ENCODE peak calls at places on chromosomes 7 and 10, in ten cellular contexts. I is NCI-H69, M is left cardiac atrium, V is T-helper 9 cell, T is AG09319, F is kidney, Q is GM23248, P is EH, A is RKO, L is pancreas. N is an unnamed sample.

GRCh38 chr10:66782776-66783175 is 143.1 kb upstream of the LRRTM3 start:
- DNase-seq in T (no peak), M (no peak), P (no peak), Q (peak; percentile 6), V (no peak), F (no peak), A (no peak), L (no peak), I (no peak), N (no peak)

GRCh38 chr7:116492654-116493109 is 6.9 kb upstream of the CAV2 start:
- DNase-seq in L (no peak), T (no peak), V (no peak), F (no peak), M (no peak), A (no peak), Q (no peak), I (no peak), P (peak; percentile 50), N (no peak)

GRCh38 chr10:25226775-25227682 is 52.2 kb downstream of the GPR158 start:
- DNase-seq in Q (peak; percentile 79), M (no peak), I (peak; percentile 72), L (no peak), A (peak; percentile 71), P (peak; percentile 40), F (no peak), V (no peak), T (peak; percentile 0), N (no peak)

GRCh38 chr10:80356563-80356999 is at the start of the genes DYDC1 and DYDC2:
- DNase-seq in T (no peak), I (peak; percentile 81), F (peak; percentile 82), V (no peak), Q (peak; percentile 30), P (peak; percentile 10), A (no peak), M (peak; percentile 47), L (peak; percentile 85), N (peak; percentile 57)

GRCh38 chr7:147567043-147567442 is 1023.5 kb upstream of the C7orf33 start:
- DNase-seq in M (no peak), A (no peak), F (no peak), I (no peak), V (no peak), Q (peak; percentile 17), T (no peak), P (no peak), L (no peak), N (no peak)

GRCh38 chr10:88227342-88228018 is 355.6 kb downstream of the RNLS start:
- DNase-seq in T (no peak), M (peak; percentile 53), P (peak; percentile 43), F (no peak), I (peak; percentile 78), V (no peak), L (no peak), A (no peak), Q (no peak), N (no peak)

GRCh38 chr7:7554647-7555575 is 11.8 kb upstream of the MIOS start:
- DNase-seq in Q (peak; percentile 40), P (peak; percentile 38), F (no peak), M (no peak), V (no peak), L (no peak), T (no peak), A (no peak), I (peak; percentile 99), N (no peak)

GRCh38 chr10:124722812-124723783 is 21.1 kb downstream of the FAM53B start:
- DNase-seq in L (no peak), T (no peak), A (no peak), P (no peak), F (peak; percentile 80), Q (peak; percentile 73), V (no peak), M (peak; percentile 61), I (peak; percentile 16), N (no peak)

GRCh38 chr10:103598654-103599115 is 105.2 kb downstream of the NEURL1 start:
- DNase-seq in I (peak; percentile 87), A (peak; percentile 70), Q (peak; percentile 87), P (peak; percentile 85), M (peak; percentile 60), F (no peak), T (no peak), L (no peak), V (no peak), N (no peak)

GRCh38 chr7:156999611-157000046 is 10.8 kb downstream of the MNX1 start:
- DNase-seq in I (peak; percentile 61), Q (no peak), P (no peak), T (no peak), M (no peak), F (no peak), V (no peak), A (no peak), L (peak; percentile 79), N (no peak)

GRCh38 chr10:70132098-70133029 is at the start of gene AIFM2:
- DNase-seq in V (peak; percentile 14), P (peak; percentile 79), I (peak; percentile 75), M (peak; percentile 89), F (peak; percentile 94), T (peak; percentile 49), Q (peak; percentile 91), A (peak; percentile 89), L (peak; percentile 88), N (peak; percentile 22)

GRCh38 chr10:50291261-50291850 is 40.0 kb upstream of the ASAH2 start:
- DNase-seq in A (no peak), V (no peak), Q (peak; percentile 36), F (no peak), L (no peak), P (peak; percentile 40), M (no peak), I (no peak), T (no peak), N (no peak)

GRCh38 chr10:58268946-58269831 is at the start of gene CISD1:
- DNase-seq in Q (peak; percentile 99), L (peak; percentile 94), A (peak; percentile 99), M (peak; percentile 97), V (peak; percentile 88), F (peak; percentile 98), P (peak; percentile 100), T (peak; percentile 99), I (peak; percentile 98), N (peak; percentile 91)

GRCh38 chr10:80172896-80173295 is 32.4 kb downstream of the ANXA11 start:
- DNase-seq in V (no peak), M (peak; percentile 25), A (no peak), L (no peak), I (peak; percentile 60), T (no peak), P (no peak), F (no peak), Q (no peak), N (no peak)

GRCh38 chr10:22436526-22436892 is 91.2 kb downstream of the SPAG6 start:
- DNase-seq in F (peak; percentile 86), L (no peak), A (peak; percentile 67), V (no peak), T (no peak), I (no peak), M (no peak), P (no peak), Q (no peak), N (no peak)

GRCh38 chr7:157006829-157007469 is 3.5 kb downstream of the MNX1 start:
- DNase-seq in T (no peak), L (no peak), P (no peak), A (no peak), V (no peak), Q (no peak), M (no peak), I (no peak), F (no peak), N (no peak)

GRCh38 chr7:137987968-137988367 is 13.9 kb downstream of the CREB3L2 start:
- DNase-seq in V (no peak), F (no peak), L (no peak), Q (no peak), I (peak; percentile 17), P (no peak), T (no peak), A (no peak), M (no peak), N (no peak)

GRCh38 chr10:132193907-132194552 is 7.3 kb downstream of the DPYSL4 start:
- DNase-seq in F (peak; percentile 72), V (no peak), P (peak; percentile 47), T (no peak), Q (peak; percentile 43), M (no peak), I (no peak), L (peak; percentile 68), A (peak; percentile 25), N (no peak)

GRCh38 chr7:82032899-82033298 is 263.1 kb upstream of the HGF start:
- DNase-seq in Q (no peak), I (no peak), V (no peak), F (no peak), P (no peak), T (no peak), L (no peak), A (peak; percentile 91), M (no peak), N (no peak)

GRCh38 chr7:132002343-132002968 is 446.0 kb upstream of the PODXL start:
- DNase-seq in V (no peak), Q (peak; percentile 18), M (no peak), T (no peak), L (no peak), I (no peak), A (no peak), F (no peak), P (no peak), N (no peak)

GRCh38 chr7:51647931-51648351 is 331.3 kb upstream of the COBL start:
- DNase-seq in M (peak; percentile 42), F (no peak), L (no peak), I (peak; percentile 75), T (no peak), V (no peak), A (no peak), P (no peak), Q (no peak), N (no peak)